ENCODE peak calls at places on chromosomes 12 and 14, in six cellular contexts. V is psoas muscle, T is spleen, W is right atrium auricular region, X is ovary, A is ascending aorta. Q is an unnamed sample. For H3K36me3, the result is how much of the 10 kb centered on the place peaks cover.

GRCh38 chr14:28756896-28757570 is 9.6 kb upstream of the FOXG1 start:
- DNase-seq in A (no peak), W (no peak), X (no peak), T (no peak), V (no peak), Q (no peak)

GRCh38 chr14:21308479-21309237 is 28.8 kb downstream of the RPGRIP1 start:
- DNase-seq in T (peak), X (no peak), W (peak), V (peak), A (peak), Q (peak)

GRCh38 chr12:75834591-75834990 is 197.0 kb downstream of the PHLDA1 start:
- DNase-seq in X (no peak), A (no peak), T (no peak), W (no peak), V (no peak), Q (no peak)

GRCh38 chr12:130367003-130367402 is 29.3 kb downstream of the PIWIL1 start:
- DNase-seq in V (no peak), X (no peak), T (no peak), W (no peak), A (no peak), Q (no peak)

GRCh38 chr12:110279976-110280783 is 867 bp upstream of the ATP2A2 start:
- DNase-seq in A (no peak), T (no peak), V (peak), W (peak), X (peak), Q (peak)

GRCh38 chr12:121804417-121805111 is 755 bp downstream of the SETD1B start:
- DNase-seq in T (peak), X (no peak), W (no peak), V (peak), A (no peak), Q (no peak)

GRCh38 chr12:44127966-44128365 is 292.1 kb downstream of the TMEM117 start:
- DNase-seq in V (no peak), T (no peak), X (no peak), A (no peak), W (no peak), Q (no peak)

GRCh38 chr12:19273482-19274330 is 144.2 kb downstream of the PLEKHA5 start:
- DNase-seq in A (no peak), X (peak), W (peak), T (no peak), V (peak), Q (peak)

GRCh38 chr14:47269788-47270492 is 405.5 kb downstream of the MDGA2 start:
- DNase-seq in W (no peak), V (no peak), T (no peak), A (no peak), X (no peak), Q (no peak)

DNA sequence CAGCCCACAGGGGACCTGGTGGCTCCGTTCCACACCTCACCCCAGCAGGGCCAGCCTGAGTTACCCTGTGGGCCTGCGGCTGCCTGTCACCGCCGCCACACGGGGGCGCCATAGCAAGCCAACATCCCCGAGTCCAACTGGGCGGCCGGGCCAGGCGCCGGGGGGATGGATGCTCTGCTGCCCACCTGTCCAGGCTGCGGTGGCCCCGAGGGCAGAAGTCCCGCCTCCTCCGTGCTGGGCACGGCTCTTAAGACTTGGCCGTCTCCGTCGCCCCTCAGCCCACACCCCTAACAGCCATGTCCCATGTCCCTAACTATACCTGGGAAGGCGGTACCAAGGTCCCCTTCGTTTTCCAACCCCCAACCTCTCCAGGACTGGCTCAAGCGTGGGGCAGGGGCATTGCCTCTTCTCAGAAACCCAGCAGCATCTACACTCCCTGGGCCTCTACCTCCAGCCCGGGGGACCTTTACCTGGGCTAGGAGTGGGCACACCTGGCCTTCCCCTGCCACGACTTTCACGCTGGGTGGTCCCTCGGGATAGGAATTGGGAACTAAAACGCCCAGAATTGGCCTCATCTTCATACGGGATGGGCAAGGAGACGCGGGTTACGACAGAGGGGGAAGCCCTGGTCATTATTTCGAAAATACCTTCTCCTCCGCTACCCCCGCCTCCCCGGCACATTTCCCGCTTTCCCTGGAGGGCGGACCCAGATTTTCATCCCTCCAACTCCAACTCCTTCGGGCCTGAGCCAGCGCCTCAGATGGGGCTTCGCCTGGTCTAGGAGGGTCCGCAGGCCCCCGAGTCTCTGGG is 1.1 kb upstream of the CYP46A1 start:
- DNase-seq in T (peak), A (no peak), X (peak), W (peak), V (peak), Q (peak)
- TF ChIP-seq CTCF in T (peak), A (peak), X (peak), W (peak), V (peak), Q (peak)

GRCh38 chr12:120544691-120545090 is 10.5 kb downstream of the RNF10 start:
- DNase-seq in T (no peak), A (no peak), X (no peak), V (no peak), W (no peak), Q (no peak)

GRCh38 chr12:120540445-120540844 is 6.3 kb downstream of the RNF10 start:
- DNase-seq in W (no peak), T (no peak), A (no peak), X (no peak), V (no peak), Q (no peak)

GRCh38 chr12:120539303-120539702 is 5.1 kb downstream of the RNF10 start:
- DNase-seq in W (no peak), T (no peak), A (no peak), X (no peak), V (no peak), Q (no peak)

GRCh38 chr12:120538281-120539156 is 4.4 kb downstream of the RNF10 start:
- DNase-seq in A (no peak), V (peak), X (peak), T (peak), W (no peak), Q (peak)

DNA sequence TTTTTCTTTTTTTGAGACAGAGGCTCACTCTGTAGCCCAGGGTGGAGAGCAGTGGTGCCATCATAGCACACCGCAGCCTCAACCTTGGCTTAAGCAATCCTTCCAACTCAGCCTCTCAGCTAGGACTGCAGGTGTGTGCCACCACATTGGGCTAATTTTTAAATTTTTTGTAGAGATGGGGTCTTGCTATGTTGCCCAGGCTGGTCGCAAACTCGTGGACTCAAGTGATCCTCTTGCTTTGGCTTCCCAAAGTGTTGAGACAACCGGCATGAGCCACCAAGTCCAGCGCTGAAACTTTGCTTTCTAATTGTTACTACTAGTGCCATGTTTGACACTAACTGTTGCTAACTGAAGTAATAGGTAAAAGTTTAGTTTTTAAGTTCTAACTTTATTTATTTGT is 8.0 kb downstream of the RNF10 start:
- DNase-seq in W (no peak), T (no peak), X (no peak), A (no peak), V (no peak), Q (no peak)
- H3K36me3 ChIP-seq in W (under half), T (under half), X (under half), A (under half), V (half or more), Q (under half)

GRCh38 chr14:56534656-56535055 is 44.9 kb upstream of the TMEM260 start:
- DNase-seq in W (no peak), A (no peak), T (no peak), V (no peak), X (no peak), Q (no peak)

GRCh38 chr14:56539862-56540261 is 39.7 kb upstream of the TMEM260 start:
- DNase-seq in W (no peak), T (no peak), A (no peak), V (no peak), X (no peak), Q (no peak)
- TF ChIP-seq CTCF in W (no peak), T (no peak), A (no peak), V (no peak), X (no peak), Q (no peak)

GRCh38 chr12:112486361-112486760 is 67.6 kb downstream of the PTPN11 start:
- DNase-seq in A (no peak), W (no peak), X (no peak), T (no peak), V (no peak), Q (no peak)

GRCh38 chr12:112482734-112483133 is 64.0 kb downstream of the PTPN11 start:
- DNase-seq in V (no peak), A (no peak), W (no peak), X (no peak), T (no peak), Q (no peak)

GRCh38 chr12:112479413-112479812 is 60.7 kb downstream of the PTPN11 start:
- DNase-seq in T (no peak), V (no peak), A (no peak), W (no peak), X (no peak), Q (no peak)

GRCh38 chr12:112480931-112481330 is 62.2 kb downstream of the PTPN11 start:
- DNase-seq in W (no peak), T (no peak), X (no peak), A (no peak), V (no peak), Q (no peak)
- H3K36me3 ChIP-seq in W (half or more), T (half or more), X (under half), A (half or more), V (half or more), Q (under half)

DNA sequence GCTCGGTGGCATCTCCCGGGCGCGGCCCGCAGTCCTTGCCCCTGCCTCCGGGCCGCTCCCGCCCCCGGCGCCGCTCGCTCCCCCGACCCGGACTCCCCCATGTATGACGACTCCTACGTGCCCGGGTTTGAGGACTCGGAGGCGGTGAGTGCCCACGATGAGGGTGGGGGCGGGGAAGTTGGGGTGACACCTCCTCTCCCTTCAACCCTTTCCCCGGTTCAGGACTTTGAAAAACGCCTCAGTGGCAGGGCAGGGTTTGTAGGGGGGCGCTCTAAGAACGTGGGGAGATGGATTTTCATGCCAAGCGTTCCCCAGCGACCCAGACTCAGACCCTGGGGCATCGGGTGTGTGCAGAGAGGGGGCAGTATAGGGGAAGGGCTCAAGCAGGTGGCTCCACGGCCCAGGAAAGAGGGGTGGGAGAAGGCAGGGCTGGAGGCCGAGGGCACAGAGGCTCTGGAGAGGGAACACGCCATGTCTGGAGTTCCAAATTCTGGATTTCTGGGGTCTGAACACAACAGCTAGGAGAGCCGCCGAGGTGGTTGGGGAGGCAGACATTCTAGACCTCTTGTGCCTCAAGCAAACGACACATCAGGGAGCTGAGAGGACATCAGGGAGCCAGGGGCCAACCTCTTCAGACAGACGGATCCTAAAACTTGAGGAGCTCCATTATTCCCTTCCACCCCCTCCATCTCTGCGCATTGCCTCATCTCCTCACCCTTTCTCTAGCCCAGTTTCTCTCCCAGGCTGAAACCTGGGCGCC is 715 bp downstream of the CACNB3 start:
- DNase-seq in X (peak), V (no peak), W (no peak), T (no peak), A (no peak), Q (no peak)
- TF ChIP-seq CTCF in X (no peak), V (no peak), W (peak), T (no peak), A (peak), Q (no peak)

DNA sequence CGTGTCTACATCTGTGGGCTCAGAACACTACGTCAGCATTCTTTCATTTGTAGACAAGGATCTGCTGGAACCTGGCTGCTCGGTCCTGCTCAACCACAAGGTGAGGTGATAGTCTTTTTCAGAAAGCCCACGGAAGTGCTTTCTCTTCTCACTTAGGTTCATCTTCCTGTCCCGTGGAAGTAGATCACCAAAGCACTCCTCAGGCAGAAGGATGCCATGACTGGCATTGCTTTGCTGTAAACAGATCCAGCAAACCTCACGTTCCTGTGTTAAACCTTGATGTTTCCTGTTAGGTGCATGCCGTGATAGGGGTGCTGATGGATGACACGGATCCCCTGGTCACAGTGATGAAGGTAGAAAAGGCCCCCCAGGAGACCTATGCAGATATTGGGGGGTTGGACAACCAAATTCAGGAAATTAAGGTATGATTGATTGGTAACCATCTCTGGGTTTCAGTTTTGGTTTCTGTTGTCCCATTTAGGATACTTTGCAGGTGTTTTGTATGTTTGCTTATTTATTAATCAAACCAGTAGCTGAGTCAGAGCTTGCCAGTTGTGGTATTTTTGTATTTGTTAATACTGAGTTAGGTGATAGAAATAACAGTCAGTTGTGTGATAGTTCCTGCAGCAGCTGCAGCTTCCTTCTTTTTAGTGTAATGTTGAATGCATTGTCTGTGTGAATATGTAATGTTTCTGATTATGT is 7.5 kb downstream of the PSMC1 start:
- DNase-seq in W (no peak), A (no peak), T (no peak), V (no peak), X (no peak), Q (no peak)
- H3K36me3 ChIP-seq in W (half or more), A (half or more), T (half or more), V (half or more), X (under half), Q (half or more)

DNA sequence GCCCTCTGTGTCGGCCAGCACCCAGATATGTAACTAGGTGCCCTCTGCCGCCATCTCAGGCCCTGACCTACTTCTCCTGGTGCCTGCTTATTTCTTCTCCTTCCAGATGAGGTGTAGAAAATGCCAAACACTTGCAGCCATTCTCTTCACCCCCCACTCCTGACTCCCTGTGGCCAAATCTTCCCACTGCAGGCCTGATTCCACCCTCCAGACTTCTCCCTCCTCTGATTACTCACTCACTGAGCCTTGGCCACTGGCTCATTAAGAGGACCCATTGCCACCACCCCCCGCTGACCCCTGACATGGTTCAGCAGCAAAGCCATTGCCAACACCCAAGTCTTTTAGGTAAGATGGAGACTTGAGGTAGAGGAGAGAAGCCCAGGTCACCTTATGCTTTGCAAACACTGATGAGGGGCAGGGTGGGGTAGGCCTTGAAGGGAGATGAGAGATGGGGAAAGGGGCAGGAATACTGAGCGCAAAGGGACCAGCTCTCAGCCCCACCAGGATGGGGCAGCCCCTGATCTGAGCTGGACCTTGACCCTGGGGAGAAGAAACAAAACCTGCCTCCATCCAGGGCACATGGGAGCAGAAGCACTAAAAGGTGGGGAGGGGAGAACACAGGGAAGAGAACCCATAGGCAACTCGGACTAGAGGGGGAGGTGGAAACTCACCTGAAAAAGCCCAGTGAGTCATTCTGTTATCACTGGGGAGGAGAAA is 25.1 kb upstream of the ANO2 start:
- DNase-seq in W (no peak), V (no peak), T (no peak), A (no peak), X (no peak), Q (no peak)
- TF ChIP-seq CTCF in W (no peak), V (no peak), T (no peak), A (no peak), X (no peak), Q (no peak)

GRCh38 chr12:15393037-15393436 is 70.7 kb downstream of the PTPRO start:
- DNase-seq in X (no peak), T (no peak), V (no peak), W (no peak), A (no peak), Q (no peak)
- H3K36me3 ChIP-seq in X (under half), T (under half), V (under half), W (under half), A (under half), Q (under half)

Q was measured in stomach.